ENCODE peak calls at places on chromosomes 16 and 17, in six cellular contexts. One of them, this sample, is unnamed. For H3K27me3, the result is how much of the 10 kb centered on the place peaks cover.

GRCh38 chr17:74130841-74131240 is 72.6 kb upstream of the RPL38 start:
- DNase-seq in ovary: no peak
- DNase-seq in stomach: no peak
- DNase-seq in GM12878: no peak
- DNase-seq in K562: no peak
- DNase-seq in HepG2: no peak
- DNase-seq in this sample: no peak

GRCh38 chr17:49557204-49558024 is 18.3 kb upstream of the NXPH3 start:
- DNase-seq in ovary: no peak
- DNase-seq in stomach: peak
- DNase-seq in GM12878: no peak
- DNase-seq in K562: peak
- DNase-seq in HepG2: peak
- DNase-seq in this sample: no peak

GRCh38 chr17:77318491-77319210 is 177.9 kb downstream of the SEC14L1 start:
- DNase-seq in ovary: peak
- DNase-seq in stomach: peak
- DNase-seq in GM12878: no peak
- DNase-seq in K562: peak
- DNase-seq in HepG2: no peak
- DNase-seq in this sample: no peak

GRCh38 chr16:27512061-27512460 is 37.7 kb downstream of the GTF3C1 start:
- DNase-seq in ovary: no peak
- DNase-seq in stomach: no peak
- DNase-seq in GM12878: no peak
- DNase-seq in K562: no peak
- DNase-seq in HepG2: no peak
- DNase-seq in this sample: no peak

GRCh38 chr16:67917140-67917851 is 14.4 kb downstream of the CTRL start:
- DNase-seq in ovary: no peak
- DNase-seq in stomach: no peak
- DNase-seq in GM12878: no peak
- DNase-seq in K562: no peak
- DNase-seq in HepG2: no peak
- DNase-seq in this sample: no peak

GRCh38 chr16:56336071-56336688 is 89.2 kb downstream of the AMFR start:
- DNase-seq in ovary: no peak
- DNase-seq in stomach: no peak
- DNase-seq in GM12878: no peak
- DNase-seq in K562: peak
- DNase-seq in HepG2: no peak
- DNase-seq in this sample: no peak

GRCh38 chr16:56409195-56409594 is 16.1 kb downstream of the AMFR start:
- DNase-seq in ovary: no peak
- DNase-seq in stomach: no peak
- DNase-seq in GM12878: no peak
- DNase-seq in K562: no peak
- DNase-seq in HepG2: peak
- DNase-seq in this sample: no peak

GRCh38 chr17:61291457-61292311 is 108.0 kb upstream of the TBX2 start:
- DNase-seq in ovary: no peak
- DNase-seq in stomach: no peak
- DNase-seq in GM12878: no peak
- DNase-seq in K562: no peak
- DNase-seq in HepG2: no peak
- DNase-seq in this sample: no peak

GRCh38 chr16:85652431-85653221 is 36.1 kb downstream of the GINS2 start:
- DNase-seq in ovary: peak
- DNase-seq in stomach: peak
- DNase-seq in GM12878: no peak
- DNase-seq in K562: peak
- DNase-seq in HepG2: peak
- DNase-seq in this sample: no peak

GRCh38 chr17:17964710-17965109 is 7.5 kb downstream of the TOM1L2 start:
- DNase-seq in ovary: no peak
- DNase-seq in stomach: no peak
- DNase-seq in GM12878: no peak
- DNase-seq in K562: peak
- DNase-seq in HepG2: no peak
- DNase-seq in this sample: no peak

GRCh38 chr17:58507123-58507634 is 7.3 kb downstream of the MTMR4 start:
- DNase-seq in ovary: no peak
- DNase-seq in stomach: no peak
- DNase-seq in GM12878: no peak
- DNase-seq in K562: no peak
- DNase-seq in HepG2: peak
- DNase-seq in this sample: no peak

GRCh38 chr16:54007504-54007903 is 279.1 kb downstream of the IRX3 start:
- DNase-seq in ovary: no peak
- DNase-seq in stomach: no peak
- DNase-seq in GM12878: no peak
- DNase-seq in K562: no peak
- DNase-seq in HepG2: no peak
- DNase-seq in this sample: no peak

GRCh38 chr17:79220201-79220714 is 145.6 kb downstream of the ENGASE start:
- DNase-seq in ovary: no peak
- DNase-seq in stomach: no peak
- DNase-seq in GM12878: no peak
- DNase-seq in K562: no peak
- DNase-seq in HepG2: no peak
- DNase-seq in this sample: no peak

GRCh38 chr17:45393477-45393876 is 39.2 kb downstream of the ARHGAP27 start:
- DNase-seq in ovary: no peak
- DNase-seq in stomach: no peak
- DNase-seq in GM12878: no peak
- DNase-seq in K562: no peak
- DNase-seq in HepG2: no peak
- DNase-seq in this sample: no peak

GRCh38 chr16:75264999-75265910 is 13.8 kb upstream of the BCAR1 start:
- DNase-seq in ovary: peak
- DNase-seq in stomach: peak
- DNase-seq in GM12878: no peak
- DNase-seq in K562: no peak
- DNase-seq in HepG2: no peak
- DNase-seq in this sample: no peak

GRCh38 chr16:28105297-28105696 is 41.8 kb upstream of the GSG1L start:
- DNase-seq in ovary: no peak
- DNase-seq in stomach: no peak
- DNase-seq in GM12878: no peak
- DNase-seq in K562: no peak
- DNase-seq in HepG2: no peak
- DNase-seq in this sample: no peak

GRCh38 chr17:43175213-43176118 is 4.5 kb downstream of the NBR1 start:
- DNase-seq in ovary: no peak
- DNase-seq in stomach: no peak
- DNase-seq in GM12878: no peak
- DNase-seq in K562: no peak
- DNase-seq in HepG2: peak
- DNase-seq in this sample: no peak

GRCh38 chr16:50072730-50073129 is 7.0 kb downstream of the HEATR3 start:
- DNase-seq in ovary: no peak
- DNase-seq in stomach: no peak
- DNase-seq in GM12878: no peak
- DNase-seq in K562: no peak
- DNase-seq in HepG2: no peak
- DNase-seq in this sample: no peak

GRCh38 chr16:13936596-13937081 is 16.7 kb downstream of the ERCC4 start:
- DNase-seq in ovary: no peak
- DNase-seq in stomach: no peak
- DNase-seq in GM12878: no peak
- DNase-seq in K562: no peak
- DNase-seq in HepG2: peak
- DNase-seq in this sample: no peak

GRCh38 chr17:66959641-66960375 is 4.7 kb upstream of the CACNG4 start:
- DNase-seq in ovary: no peak
- DNase-seq in stomach: no peak
- DNase-seq in GM12878: no peak
- DNase-seq in K562: no peak
- DNase-seq in HepG2: no peak
- DNase-seq in this sample: no peak

GRCh38 chr17:66957951-66958579 is 6.4 kb upstream of the CACNG4 start:
- DNase-seq in ovary: no peak
- DNase-seq in stomach: no peak
- DNase-seq in GM12878: no peak
- DNase-seq in K562: no peak
- DNase-seq in HepG2: peak
- DNase-seq in this sample: no peak

GRCh38 chr17:66963521-66964082 is 905 bp upstream of the CACNG4 start:
- DNase-seq in ovary: no peak
- DNase-seq in stomach: no peak
- DNase-seq in GM12878: no peak
- DNase-seq in K562: no peak
- DNase-seq in HepG2: no peak
- DNase-seq in this sample: no peak

GRCh38 chr17:66957343-66957742 is 7.2 kb upstream of the CACNG4 start:
- DNase-seq in ovary: no peak
- DNase-seq in stomach: no peak
- DNase-seq in GM12878: no peak
- DNase-seq in K562: no peak
- DNase-seq in HepG2: no peak
- DNase-seq in this sample: no peak

DNA sequence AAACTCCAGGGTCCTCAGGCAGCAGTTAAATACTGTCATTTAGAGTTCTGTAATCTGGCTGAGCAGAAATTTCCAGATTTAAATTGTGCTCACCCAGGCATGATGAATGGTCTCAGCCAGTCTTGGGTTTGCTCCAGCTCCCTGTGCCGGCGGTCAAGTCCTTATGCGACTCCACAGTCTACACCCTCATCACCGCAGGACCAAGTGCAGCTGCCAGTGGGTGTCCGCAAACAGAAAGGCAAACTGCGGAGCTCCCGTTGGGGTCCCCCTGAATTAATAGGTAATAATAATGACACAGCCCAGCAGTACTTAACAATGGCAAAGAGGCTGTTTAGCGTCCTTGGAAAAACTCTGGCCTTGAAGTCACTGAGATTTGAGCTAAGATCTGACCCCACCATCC is 3.9 kb upstream of the CACNG4 start:
- DNase-seq in ovary: no peak
- DNase-seq in stomach: no peak
- DNase-seq in GM12878: no peak
- DNase-seq in K562: no peak
- DNase-seq in HepG2: no peak
- DNase-seq in this sample: no peak
- H3K27me3 ChIP-seq in ovary: under half
- H3K27me3 ChIP-seq in stomach: half or more
- H3K27me3 ChIP-seq in GM12878: under half
- H3K27me3 ChIP-seq in K562: half or more
- H3K27me3 ChIP-seq in HepG2: under half
- H3K27me3 ChIP-seq in this sample: under half

GRCh38 chr17:50908860-50909764 is 43.0 kb upstream of the TOB1 start:
- DNase-seq in ovary: no peak
- DNase-seq in stomach: peak
- DNase-seq in GM12878: no peak
- DNase-seq in K562: no peak
- DNase-seq in HepG2: peak
- DNase-seq in this sample: peak
- TF ChIP-seq EP300 in ovary: no peak
- TF ChIP-seq EP300 in stomach: peak
- TF ChIP-seq EP300 in GM12878: no peak
- TF ChIP-seq EP300 in K562: no peak
- TF ChIP-seq EP300 in HepG2: peak
- TF ChIP-seq EP300 in this sample: peak

DNA sequence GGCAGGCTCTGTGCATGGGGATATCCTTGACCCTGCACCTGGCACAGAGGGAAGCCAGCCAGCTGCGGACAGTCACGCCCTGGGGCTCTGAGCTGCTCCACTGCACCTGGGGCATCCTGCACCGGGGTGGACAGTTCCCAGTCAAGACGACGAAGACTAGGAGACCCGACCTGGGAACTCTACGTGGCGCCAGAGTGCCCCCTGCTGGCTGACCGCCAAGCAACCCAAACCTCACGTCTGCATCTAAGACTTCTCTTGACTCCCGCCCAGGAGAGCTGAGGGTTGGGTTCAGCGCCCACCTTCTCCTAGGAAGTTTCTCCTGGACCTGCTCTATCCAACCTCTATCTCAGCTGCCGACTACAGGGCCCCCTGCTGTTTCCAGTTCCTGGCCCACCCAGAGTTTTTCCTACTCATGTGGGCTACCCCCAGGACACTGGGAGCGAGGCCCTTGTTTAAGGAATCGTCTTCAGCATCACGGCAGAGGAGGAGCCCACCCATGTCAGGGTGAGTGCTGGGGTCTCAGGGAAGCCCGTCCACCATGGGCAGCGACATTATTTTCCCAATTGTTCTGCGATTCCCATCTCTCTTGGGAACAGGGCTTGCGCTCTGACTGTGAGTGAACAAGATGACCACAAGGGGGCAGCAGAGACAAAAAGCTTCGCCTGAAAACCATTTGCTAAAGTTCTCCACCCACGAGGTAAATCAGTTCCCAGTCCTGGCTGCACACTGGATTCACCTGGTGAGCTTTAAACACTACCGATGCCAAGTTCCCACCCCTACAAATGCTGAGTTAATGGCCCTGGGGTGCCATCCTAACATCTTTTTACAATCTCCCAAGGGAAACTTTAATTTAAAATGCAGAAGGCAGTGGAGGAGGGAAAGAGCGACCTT is 29.3 kb downstream of the TLE7 start:
- DNase-seq in ovary: peak
- DNase-seq in stomach: peak
- DNase-seq in GM12878: no peak
- DNase-seq in K562: peak
- DNase-seq in HepG2: peak
- DNase-seq in this sample: peak
- H3K27me3 ChIP-seq in ovary: under half
- H3K27me3 ChIP-seq in stomach: half or more
- H3K27me3 ChIP-seq in GM12878: under half
- H3K27me3 ChIP-seq in K562: under half
- H3K27me3 ChIP-seq in HepG2: half or more
- H3K27me3 ChIP-seq in this sample: under half

DNA sequence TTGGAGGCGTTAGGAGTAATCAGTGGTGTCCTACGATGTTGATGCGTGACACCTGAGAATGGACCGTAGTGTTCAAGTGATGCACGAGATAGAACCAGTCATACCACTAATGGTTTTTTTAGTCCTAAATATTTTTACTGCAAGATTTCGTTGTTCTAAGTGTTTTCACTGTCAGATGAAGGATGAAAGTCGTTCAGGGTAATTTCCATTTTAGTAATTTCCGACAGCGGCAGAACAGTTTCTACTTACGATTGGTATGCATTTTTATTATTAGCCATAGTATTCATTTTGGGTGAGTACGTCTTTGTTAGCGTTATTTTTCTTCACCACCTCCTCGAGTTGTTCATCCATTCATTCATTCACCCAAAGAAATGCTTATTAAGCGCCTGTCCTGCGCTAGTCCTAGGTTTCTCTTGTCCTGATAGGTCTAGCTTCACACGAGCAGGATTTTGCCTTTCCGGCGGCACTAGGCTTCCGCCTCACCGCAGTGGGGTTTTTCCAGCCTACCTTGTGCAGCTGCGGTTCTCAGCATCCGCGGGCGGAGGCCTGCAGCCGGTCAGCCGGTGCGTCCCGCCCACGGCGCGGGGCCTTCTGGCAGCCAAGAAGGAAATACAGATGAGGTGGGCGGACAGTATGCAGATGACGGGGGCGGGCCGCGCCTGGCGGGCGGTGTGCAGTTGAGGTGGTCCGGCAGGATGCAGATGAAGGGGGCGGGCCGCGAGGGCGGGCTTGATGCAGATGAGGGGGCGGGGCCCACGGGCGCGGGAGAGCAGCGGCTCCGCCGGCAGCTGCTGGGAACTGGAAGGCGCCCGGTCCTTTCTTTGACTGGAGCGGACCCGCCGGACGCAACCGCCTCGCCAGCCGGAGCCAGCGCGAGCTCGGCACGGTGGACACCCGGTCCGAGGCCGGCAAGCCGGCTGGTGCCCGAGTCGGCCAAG is 146.4 kb downstream of the SPECC1 start:
- DNase-seq in ovary: peak
- DNase-seq in stomach: peak
- DNase-seq in GM12878: peak
- DNase-seq in K562: peak
- DNase-seq in HepG2: peak
- DNase-seq in this sample: peak
- TF ChIP-seq EP300 in ovary: no peak
- TF ChIP-seq EP300 in stomach: no peak
- TF ChIP-seq EP300 in GM12878: no peak
- TF ChIP-seq EP300 in K562: no peak
- TF ChIP-seq EP300 in HepG2: no peak
- TF ChIP-seq EP300 in this sample: peak

This sample was measured in tibial nerve.